ENCODE peak calls at places on chromosomes 7 and 10, in four cellular contexts. Q is K562, Z is psoas muscle, E is kidney. T is an unnamed sample. For H3K36me3, the result is how much of the 10 kb centered on the place peaks cover.

GRCh38 chr10:102988404-102989314 is 70.6 kb downstream of the CNNM2 start:
- DNase-seq in Q (peak), Z (no peak), E (no peak), T (no peak)

GRCh38 chr7:79420464-79420863 is 33.0 kb downstream of the MAGI2 start:
- DNase-seq in Q (no peak), Z (no peak), E (no peak), T (no peak)

GRCh38 chr10:49220031-49220430 is 31.8 kb upstream of the TMEM273 start:
- DNase-seq in Q (no peak), Z (no peak), E (no peak), T (no peak)

GRCh38 chr10:102413053-102413705 is 5.4 kb downstream of the PSD start:
- DNase-seq in Q (no peak), Z (no peak), E (no peak), T (no peak)

GRCh38 chr10:70664702-70665195 is 7.6 kb upstream of the ADAMTS14 start:
- DNase-seq in Q (peak), Z (no peak), E (no peak), T (no peak)

GRCh38 chr7:33591481-33591880 is 313.9 kb upstream of the BMPER start:
- DNase-seq in Q (no peak), Z (no peak), E (no peak), T (no peak)

GRCh38 chr10:69842932-69843331 is 41.2 kb downstream of the COL13A1 start:
- DNase-seq in Q (no peak), Z (no peak), E (no peak), T (peak)

GRCh38 chr7:66871076-66871475 is 49.9 kb upstream of the TMEM248 start:
- DNase-seq in Q (no peak), Z (no peak), E (no peak), T (no peak)

GRCh38 chr7:134886353-134887057 is 99.8 kb upstream of the AGBL3 start:
- DNase-seq in Q (no peak), Z (peak), E (no peak), T (peak)

GRCh38 chr7:133702903-133703302 is 424.2 kb upstream of the LRGUK start:
- DNase-seq in Q (no peak), Z (no peak), E (no peak), T (no peak)

GRCh38 chr7:133703547-133703946 is 423.6 kb upstream of the LRGUK start:
- DNase-seq in Q (no peak), Z (no peak), E (no peak), T (no peak)

GRCh38 chr7:133706016-133706415 is 421.1 kb upstream of the LRGUK start:
- DNase-seq in Q (no peak), Z (no peak), E (no peak), T (no peak)

GRCh38 chr7:133705596-133705995 is 421.5 kb upstream of the LRGUK start:
- DNase-seq in Q (no peak), Z (no peak), E (no peak), T (no peak)

DNA sequence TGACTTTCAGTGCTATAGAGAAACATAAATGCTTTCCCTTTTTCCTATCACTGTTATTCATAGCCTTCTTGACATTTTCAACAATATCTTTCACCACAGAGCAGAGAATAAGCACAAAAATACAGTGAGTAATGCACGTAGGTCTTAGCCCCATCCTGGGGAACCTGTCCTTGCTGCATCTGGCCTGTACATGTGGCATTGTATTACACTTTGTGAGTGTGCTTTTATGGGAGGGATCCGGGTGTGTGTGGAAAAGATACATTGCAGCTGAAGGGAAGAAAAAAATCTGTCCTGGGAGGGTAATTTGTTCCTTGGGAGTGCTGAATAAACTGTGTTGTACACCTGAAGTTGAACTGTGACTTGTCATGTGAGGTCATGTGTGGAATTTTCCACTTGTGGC is 422.7 kb upstream of the LRGUK start:
- DNase-seq in Q (no peak), Z (no peak), E (no peak), T (no peak)
- H3K27ac ChIP-seq in Q (no peak), Z (no peak), E (no peak), T (no peak)

GRCh38 chr7:99002146-99002826 is 124.0 kb downstream of the TRRAP start:
- DNase-seq in Q (no peak), Z (no peak), E (no peak), T (no peak)
- H3K36me3 ChIP-seq in Q (half or more), Z (half or more), E (under half), T (under half)

GRCh38 chr7:12403287-12404181 is at the start of gene VWDE:
- DNase-seq in Q (peak), Z (no peak), E (peak), T (peak)
- H3K4me3 ChIP-seq in Q (peak), Z (peak), E (peak), T (no peak)

DNA sequence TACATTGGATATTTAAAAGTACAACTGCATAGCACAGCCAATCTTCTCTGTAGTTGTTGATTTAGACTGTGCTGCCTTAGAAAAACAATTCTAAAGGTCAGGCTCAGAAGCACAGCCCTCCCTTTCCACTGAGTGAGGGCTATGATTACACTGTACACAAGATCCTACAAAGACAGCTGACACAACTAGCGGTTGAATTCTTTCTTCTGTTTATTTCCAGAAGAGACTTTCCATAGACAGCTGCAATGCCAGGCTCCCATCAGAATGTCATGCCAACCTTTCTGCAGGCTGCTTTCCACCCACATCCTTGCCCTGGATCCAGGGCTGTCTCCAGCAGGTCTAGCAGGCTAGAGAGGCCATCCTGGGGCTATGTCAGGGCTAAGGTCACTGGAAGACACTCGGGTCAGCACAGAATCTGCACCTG is 39.3 kb downstream of the FAM13C start:
- DNase-seq in Q (no peak), Z (peak), E (no peak), T (no peak)
- H3K27ac ChIP-seq in Q (no peak), Z (peak), E (peak), T (no peak)

GRCh38 chr7:100686822-100687211 is 7.2 kb downstream of the GIGYF1 start:
- DNase-seq in Q (no peak), Z (no peak), E (peak), T (no peak)

GRCh38 chr7:100687261-100687660 is 6.8 kb downstream of the GIGYF1 start:
- DNase-seq in Q (no peak), Z (no peak), E (no peak), T (no peak)

GRCh38 chr7:100688593-100688860 is 5.5 kb downstream of the GIGYF1 start:
- DNase-seq in Q (no peak), Z (no peak), E (peak), T (no peak)

GRCh38 chr7:100689230-100690135 is 4.6 kb downstream of the GIGYF1 start:
- DNase-seq in Q (no peak), Z (no peak), E (peak), T (no peak)

DNA sequence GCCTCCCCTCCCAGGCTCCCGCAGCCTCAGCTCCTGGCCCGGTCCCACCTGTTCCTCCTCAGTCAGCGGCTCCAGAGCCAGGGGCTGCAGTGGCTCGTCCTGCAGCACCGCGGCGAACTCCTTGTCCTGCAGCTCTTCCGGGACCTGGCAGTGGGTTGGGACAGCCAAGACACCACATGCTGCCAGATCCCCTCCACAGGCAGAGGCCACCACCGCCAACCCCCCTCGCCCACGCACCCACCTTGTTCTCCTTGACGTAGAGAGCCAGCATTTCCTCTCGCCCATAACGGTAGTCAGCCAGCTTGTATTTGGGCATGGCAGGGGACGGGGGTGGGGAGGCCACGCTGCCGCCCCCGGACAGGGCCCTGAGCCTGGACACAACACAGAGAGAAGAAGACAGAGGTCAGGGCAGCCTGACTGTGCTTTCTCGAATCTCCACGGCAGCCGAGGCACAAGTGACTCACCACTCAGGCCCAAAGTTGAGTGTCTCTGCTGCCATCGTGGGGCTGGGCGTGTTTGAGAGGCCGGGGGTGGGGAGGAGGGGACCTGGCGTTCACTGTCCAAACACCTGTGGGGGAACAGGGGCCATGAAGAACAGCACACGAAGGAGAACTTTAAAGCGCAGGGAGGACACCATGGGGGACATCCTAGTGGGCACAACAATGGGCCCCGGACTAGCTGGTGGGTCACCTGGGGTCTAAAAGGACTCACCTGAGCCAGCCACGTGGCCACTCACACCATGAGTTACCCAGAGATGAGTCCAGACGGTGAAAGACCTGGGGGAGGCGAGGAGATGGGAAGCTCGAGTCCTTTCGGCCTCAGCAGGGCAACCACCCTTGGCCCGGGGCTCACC is 6.1 kb downstream of the GIGYF1 start:
- DNase-seq in Q (no peak), Z (no peak), E (peak), T (peak)
- H3K36me3 ChIP-seq in Q (half or more), Z (half or more), E (under half), T (under half)

GRCh38 chr10:31359979-31360378 is 41.0 kb downstream of the ZEB1 start:
- DNase-seq in Q (no peak), Z (no peak), E (no peak), T (no peak)

GRCh38 chr10:31353574-31353973 is 34.6 kb downstream of the ZEB1 start:
- DNase-seq in Q (peak), Z (no peak), E (no peak), T (no peak)

GRCh38 chr10:31362023-31362641 is 43.1 kb downstream of the ZEB1 start:
- DNase-seq in Q (no peak), Z (no peak), E (peak), T (peak)

DNA sequence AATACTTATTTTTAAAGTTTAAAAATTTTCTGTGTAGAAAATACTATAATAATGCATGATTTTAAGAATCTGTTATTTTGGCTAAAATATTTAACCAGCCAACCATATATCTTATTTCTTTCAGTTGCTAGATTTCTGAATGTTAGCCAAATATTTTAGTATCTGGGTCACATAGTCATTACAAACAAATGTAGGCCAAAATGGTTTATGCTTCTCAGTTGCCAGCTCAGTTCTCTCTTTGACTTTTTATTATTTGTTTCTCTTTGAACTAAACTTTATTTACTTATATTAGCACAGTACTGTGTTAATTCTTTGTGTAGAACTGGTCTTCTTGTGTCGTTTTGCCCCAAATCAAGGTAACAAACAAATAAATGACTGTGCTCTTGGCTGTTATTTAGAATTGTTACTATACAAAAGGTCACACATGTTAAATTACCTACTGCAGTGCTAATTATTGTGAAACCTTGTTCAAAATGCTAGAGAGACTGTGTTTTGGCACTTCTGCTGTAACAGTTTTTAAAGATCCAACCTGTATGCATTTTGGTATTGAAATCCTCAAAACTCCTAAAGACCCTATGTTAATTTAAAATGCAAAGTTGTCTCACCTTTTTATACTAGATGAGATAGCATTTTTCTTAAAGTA is 39.8 kb downstream of the ZEB1 start:
- DNase-seq in Q (no peak), Z (no peak), E (no peak), T (no peak)
- H3K4me3 ChIP-seq in Q (no peak), Z (peak), E (no peak), T (no peak)

GRCh38 chr10:32139223-32140073 is 83.2 kb upstream of the KIF5B start:
- DNase-seq in Q (peak), Z (peak), E (peak), T (peak)
- H3K27ac ChIP-seq in Q (peak), Z (peak), E (no peak), T (peak)

GRCh38 chr7:152149363-152149762 is 123.9 kb downstream of the GALNT11 start:
- DNase-seq in Q (no peak), Z (no peak), E (no peak), T (no peak)

GRCh38 chr7:152148706-152149105 is 123.2 kb downstream of the GALNT11 start:
- DNase-seq in Q (no peak), Z (no peak), E (no peak), T (no peak)

DNA sequence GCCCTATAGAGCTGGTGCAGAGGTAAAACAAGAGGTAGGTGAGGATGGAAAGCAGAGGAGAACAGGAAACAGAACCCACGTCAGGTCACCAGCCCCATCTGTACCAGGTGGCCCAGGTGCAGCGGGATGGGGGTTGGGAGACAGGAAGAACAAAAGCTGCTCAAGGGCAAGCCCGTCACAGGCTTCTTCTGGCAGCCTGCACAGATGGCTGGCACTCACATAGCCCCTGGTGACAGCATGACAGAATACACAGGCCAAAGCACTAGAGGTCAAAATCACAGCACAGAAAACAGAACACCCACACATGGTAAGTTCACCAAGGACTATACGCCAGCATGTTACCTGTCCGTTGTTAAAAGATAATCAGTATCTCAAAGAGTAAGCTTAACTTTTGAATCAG is 126.8 kb downstream of the GALNT11 start:
- DNase-seq in Q (no peak), Z (no peak), E (no peak), T (no peak)
- H3K36me3 ChIP-seq in Q (half or more), Z (half or more), E (half or more), T (under half)

GRCh38 chr7:44144426-44144967 is 3.4 kb upstream of the MYL7 start:
- DNase-seq in Q (no peak), Z (no peak), E (no peak), T (peak)

GRCh38 chr7:44144968-44145418 is 3.9 kb upstream of the MYL7 start:
- DNase-seq in Q (no peak), Z (no peak), E (no peak), T (peak)

GRCh38 chr7:44147026-44147881 is 6.1 kb upstream of the MYL7 start:
- DNase-seq in Q (peak), Z (no peak), E (peak), T (no peak)

GRCh38 chr7:44145969-44146897 is 5.1 kb upstream of the MYL7 start:
- DNase-seq in Q (peak), Z (peak), E (peak), T (peak)

DNA sequence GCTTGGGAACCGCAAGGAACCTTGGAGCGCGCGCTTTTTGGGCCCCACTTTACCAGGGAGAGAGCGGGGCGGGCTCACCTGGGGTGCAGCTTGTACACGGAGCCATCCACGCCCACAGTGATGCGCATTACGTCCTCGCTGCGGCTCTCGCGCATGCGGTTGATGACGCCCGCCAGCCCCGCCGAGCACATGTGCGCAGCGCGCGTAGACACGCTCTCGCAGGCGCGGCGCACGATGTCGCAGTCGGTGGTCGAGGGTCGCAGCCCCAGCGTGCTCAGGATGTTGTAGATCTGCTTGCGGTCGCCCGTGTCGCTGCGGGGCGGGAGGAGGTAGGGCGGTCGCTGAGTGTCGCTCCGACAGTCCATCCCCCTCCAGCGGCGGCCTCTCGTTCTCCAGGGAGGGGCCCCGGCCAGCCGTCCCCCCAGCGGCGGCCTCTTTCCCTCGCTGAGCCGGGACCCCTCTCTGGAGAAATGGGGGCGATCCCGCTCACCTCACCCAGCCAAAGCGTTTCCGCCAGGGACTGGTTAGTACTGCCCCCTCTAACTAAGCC is 4.4 kb upstream of the MYL7 start:
- DNase-seq in Q (peak), Z (no peak), E (peak), T (no peak)
- H3K4me3 ChIP-seq in Q (no peak), Z (peak), E (no peak), T (peak)

GRCh38 chr7:155920068-155920461 is 107.8 kb upstream of the SHH start:
- DNase-seq in Q (no peak), Z (no peak), E (peak), T (no peak)
- H3K27ac ChIP-seq in Q (no peak), Z (no peak), E (no peak), T (no peak)

T was measured in aorta.